ENCODE peak calls at places on chromosomes 1 and 21, in four cellular contexts. F is fibroblast of pulmonary artery, J is IMR-90, R is heart left ventricle. Q is an unnamed sample.

GRCh38 chr1:42888013-42888633 is 41.7 kb downstream of the ZNF691 start:
- DNase-seq in F (no peak), J (no peak), R (no peak), Q (no peak)

GRCh38 chr1:201084171-201084766 is 28.0 kb downstream of the CACNA1S start:
- DNase-seq in J (no peak), F (no peak), R (no peak), Q (no peak)

GRCh38 chr1:1183833-1184775 is 10.4 kb downstream of the TTLL10 start:
- DNase-seq in J (no peak), F (no peak), R (peak), Q (no peak)

GRCh38 chr1:248783367-248783766 is 27.8 kb upstream of the LYPD8 start:
- DNase-seq in F (no peak), R (no peak), J (no peak), Q (no peak)

GRCh38 chr1:6859415-6860343 is 74.4 kb downstream of the CAMTA1 start:
- DNase-seq in R (no peak), J (peak), F (peak), Q (peak)

GRCh38 chr1:13813398-13814012 is 113.5 kb downstream of the PRDM2 start:
- DNase-seq in J (no peak), F (peak), R (peak), Q (peak)

GRCh38 chr1:186531561-186532165 is 70.7 kb upstream of the PDC start:
- DNase-seq in R (no peak), J (peak), F (peak), Q (peak)

GRCh38 chr1:228786361-228787129 is 51.3 kb downstream of the RHOU start:
- DNase-seq in F (no peak), J (no peak), R (no peak), Q (no peak)

GRCh38 chr1:218499021-218499691 is 154.0 kb downstream of the TGFB2 start:
- DNase-seq in R (no peak), F (peak), J (peak), Q (peak)

GRCh38 chr21:42880352-42880751 is 1.0 kb upstream of the WDR4 start:
- DNase-seq in R (no peak), F (no peak), J (no peak), Q (no peak)

GRCh38 chr1:220950576-220950975 is 71.3 kb downstream of the HLX start:
- DNase-seq in R (no peak), J (no peak), F (peak), Q (no peak)

GRCh38 chr21:39189857-39190604 is 6.8 kb upstream of the PSMG1 start:
- DNase-seq in R (no peak), F (no peak), J (peak), Q (peak)

GRCh38 chr1:210949489-210949888 is 184.5 kb downstream of the KCNH1 start:
- DNase-seq in F (no peak), R (no peak), J (no peak), Q (no peak)

GRCh38 chr1:70204578-70204977 is 801 bp downstream of the LRRC40 start:
- DNase-seq in J (peak), R (no peak), F (no peak), Q (peak)

GRCh38 chr1:41173651-41174050 is 68.5 kb downstream of the SCMH1 start:
- DNase-seq in F (no peak), R (no peak), J (no peak), Q (no peak)

GRCh38 chr1:114729782-114730181 is 13.2 kb upstream of the NRAS start:
- DNase-seq in R (no peak), J (no peak), F (no peak), Q (no peak)

GRCh38 chr21:27571706-27572105 is 604.8 kb upstream of the ADAMTS5 start:
- DNase-seq in J (peak), R (no peak), F (peak), Q (no peak)

GRCh38 chr1:118989878-118990378 is 1.8 kb upstream of the TBX15 start:
- DNase-seq in F (peak), J (no peak), R (no peak), Q (no peak)

GRCh38 chr1:152003846-152004442 is 10.3 kb upstream of the S100A10 start:
- DNase-seq in R (no peak), J (no peak), F (no peak), Q (no peak)

GRCh38 chr1:94258873-94259331 is 21.5 kb upstream of the ARHGAP29 start:
- DNase-seq in F (peak), J (peak), R (no peak), Q (peak)

GRCh38 chr1:181630838-181631237 is 147.5 kb downstream of the CACNA1E start:
- DNase-seq in F (no peak), J (no peak), R (no peak), Q (no peak)

GRCh38 chr1:79323240-79324025 is 316.9 kb upstream of the ADGRL4 start:
- DNase-seq in R (no peak), F (peak), J (peak), Q (peak)

GRCh38 chr1:183580281-183580682 is 10.0 kb downstream of the NCF2 start:
- DNase-seq in R (no peak), F (peak), J (no peak), Q (peak)

GRCh38 chr21:17921579-17922530 is 102.7 kb upstream of the C21orf91 start:
- DNase-seq in F (peak), R (no peak), J (peak), Q (peak)

GRCh38 chr1:219085988-219086387 is 87.7 kb upstream of the LYPLAL1 start:
- DNase-seq in F (peak), J (peak), R (no peak), Q (peak)

DNA sequence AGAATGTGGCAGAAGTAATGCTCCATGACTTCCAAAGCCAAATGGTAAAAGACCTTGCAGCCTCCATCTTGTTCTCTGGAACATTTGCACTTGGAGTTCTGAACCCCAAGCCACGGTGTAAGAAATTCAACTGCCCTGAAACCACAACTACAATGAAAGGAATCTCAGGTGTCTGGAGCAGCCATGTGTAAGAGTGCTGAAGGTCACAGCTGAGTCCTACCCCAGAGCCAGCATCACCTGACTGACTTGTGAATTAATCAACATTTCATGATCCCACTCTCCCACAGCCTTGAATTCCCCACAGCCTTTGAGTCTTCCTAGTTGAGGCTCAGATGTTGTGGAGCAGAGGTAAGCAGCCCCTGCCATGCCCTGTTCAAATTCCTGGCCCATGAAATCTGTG is 192.8 kb upstream of the CAMK1G start:
- DNase-seq in J (no peak), R (no peak), F (no peak), Q (no peak)
- TF ChIP-seq CTCF in J (no peak), R (no peak), F (no peak), Q (no peak)

GRCh38 chr1:90561926-90562325 is 155.2 kb downstream of the BARHL2 start:
- DNase-seq in F (no peak), R (no peak), J (no peak), Q (no peak)
- TF ChIP-seq CTCF in F (no peak), R (no peak), J (no peak), Q (no peak)

GRCh38 chr1:112040891-112041740 is 51.6 kb upstream of the KCND3 start:
- DNase-seq in R (no peak), J (no peak), F (no peak), Q (no peak)

GRCh38 chr1:112046630-112047029 is 57.2 kb upstream of the KCND3 start:
- DNase-seq in F (no peak), R (no peak), J (no peak), Q (no peak)

DNA sequence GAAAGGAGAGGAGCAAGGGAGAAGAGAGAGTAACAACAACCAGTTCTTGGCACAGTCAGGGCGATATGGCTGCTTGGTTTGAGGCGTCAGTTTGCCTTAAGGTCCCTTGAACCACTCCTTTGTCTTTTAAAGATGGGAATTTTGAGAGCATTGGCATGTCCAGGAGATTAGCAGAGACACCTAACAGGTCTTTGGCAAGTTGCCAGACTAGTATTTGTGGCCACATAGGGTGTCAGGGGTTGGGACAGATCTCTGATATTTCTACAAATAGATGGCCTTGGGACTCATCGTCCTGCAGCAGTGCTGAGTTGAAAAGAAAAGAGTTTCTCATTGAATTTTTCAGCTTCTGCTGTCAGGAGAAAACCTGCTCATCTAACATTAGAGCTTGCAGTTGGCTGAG is 55.3 kb upstream of the KCND3 start:
- DNase-seq in F (no peak), J (no peak), R (no peak), Q (no peak)
- TF ChIP-seq CTCF in F (no peak), J (no peak), R (no peak), Q (no peak)

DNA sequence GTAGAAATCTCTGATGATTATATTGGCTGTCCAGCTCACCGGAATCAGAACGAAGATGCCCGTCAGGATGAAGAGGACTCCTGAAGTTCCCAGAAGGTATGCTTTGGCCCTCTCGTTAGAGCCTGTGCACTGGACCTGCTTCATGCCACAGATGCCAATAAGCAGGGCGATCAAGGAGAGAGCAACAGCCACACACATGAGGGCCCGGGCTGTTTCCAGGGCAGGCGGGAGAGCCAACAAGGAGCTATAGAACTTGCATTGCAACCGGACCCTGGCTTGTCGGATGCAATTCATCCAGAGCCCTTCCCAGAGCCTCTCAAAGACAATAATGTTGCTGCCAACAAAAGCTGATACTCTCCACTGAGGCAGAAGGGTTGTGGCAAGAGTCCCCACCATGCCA is 434 bp downstream of the CLDN17 start:
- DNase-seq in F (no peak), R (no peak), J (no peak), Q (no peak)
- TF ChIP-seq CTCF in F (no peak), R (no peak), J (no peak), Q (no peak)

GRCh38 chr1:68046885-68047658 is 3.4 kb downstream of the DIRAS3 start:
- DNase-seq in J (no peak), F (no peak), R (no peak), Q (no peak)

GRCh38 chr1:68043443-68044090 is 6.9 kb downstream of the DIRAS3 start:
- DNase-seq in F (no peak), R (no peak), J (no peak), Q (no peak)

GRCh38 chr1:68047659-68048026 is 2.8 kb downstream of the DIRAS3 start:
- DNase-seq in F (no peak), R (no peak), J (no peak), Q (no peak)

GRCh38 chr1:68045511-68046180 is 4.8 kb downstream of the DIRAS3 start:
- DNase-seq in F (no peak), R (no peak), J (no peak), Q (no peak)

DNA sequence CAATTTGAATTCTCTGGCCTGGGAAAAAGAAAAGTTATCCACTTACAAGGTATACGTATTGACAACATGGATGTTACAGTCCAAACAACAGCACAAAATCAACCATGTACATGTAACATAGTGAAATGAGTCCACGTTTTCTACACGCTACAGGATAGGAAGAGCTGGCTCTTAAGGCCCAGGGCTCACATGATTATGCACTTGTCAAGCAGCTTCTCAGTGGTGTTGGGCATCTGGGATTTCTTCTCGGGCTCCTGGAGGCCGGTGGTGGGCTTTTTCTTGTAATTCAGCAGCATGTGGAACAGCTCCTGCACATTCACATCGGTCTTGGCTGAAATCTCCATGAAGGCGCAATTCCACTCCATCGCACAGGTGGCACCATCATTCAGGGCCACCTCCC is 4.0 kb downstream of the DIRAS3 start:
- DNase-seq in F (no peak), R (no peak), J (no peak), Q (no peak)
- TF ChIP-seq CTCF in F (no peak), R (no peak), J (no peak), Q (no peak)

GRCh38 chr1:27607239-27607804 is 3.4 kb upstream of the AHDC1 start:
- DNase-seq in J (no peak), F (peak), R (no peak), Q (no peak)

GRCh38 chr1:27605300-27605766 is 1.4 kb upstream of the AHDC1 start:
- DNase-seq in F (no peak), R (peak), J (no peak), Q (no peak)

GRCh38 chr1:27605796-27606707 is 2.1 kb upstream of the AHDC1 start:
- DNase-seq in F (peak), J (peak), R (peak), Q (peak)

GRCh38 chr1:27604579-27605299 is 795 bp upstream of the AHDC1 start:
- DNase-seq in F (no peak), R (peak), J (no peak), Q (no peak)

DNA sequence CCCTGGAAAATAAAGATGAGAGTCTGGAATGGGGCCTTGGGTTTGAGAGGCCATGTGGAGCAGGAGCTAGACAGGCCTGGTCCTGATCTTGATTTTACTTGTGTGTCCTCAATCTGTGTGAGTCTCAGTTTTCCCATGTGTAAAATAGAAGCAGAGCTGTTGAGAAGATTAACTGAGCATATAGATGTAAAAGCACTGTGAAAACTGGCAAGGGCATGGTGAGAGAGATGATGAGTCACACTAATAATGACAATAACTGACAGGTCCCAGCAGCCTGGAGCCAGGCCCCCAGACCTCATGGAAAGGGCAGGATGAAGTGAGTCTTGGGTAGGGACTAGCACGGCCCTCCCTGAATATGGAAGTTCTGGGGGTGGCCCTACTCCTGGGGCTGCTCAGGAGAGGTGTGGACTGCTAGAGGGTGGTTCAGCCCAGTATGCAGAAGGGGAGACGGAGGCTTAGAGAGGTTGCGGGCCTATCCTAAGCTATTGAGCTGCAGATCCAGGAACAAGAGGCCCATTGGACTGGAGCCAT is 2.8 kb upstream of the AHDC1 start:
- DNase-seq in R (no peak), F (no peak), J (peak), Q (no peak)
- TF ChIP-seq CTCF in R (peak), F (no peak), J (no peak), Q (no peak)

DNA sequence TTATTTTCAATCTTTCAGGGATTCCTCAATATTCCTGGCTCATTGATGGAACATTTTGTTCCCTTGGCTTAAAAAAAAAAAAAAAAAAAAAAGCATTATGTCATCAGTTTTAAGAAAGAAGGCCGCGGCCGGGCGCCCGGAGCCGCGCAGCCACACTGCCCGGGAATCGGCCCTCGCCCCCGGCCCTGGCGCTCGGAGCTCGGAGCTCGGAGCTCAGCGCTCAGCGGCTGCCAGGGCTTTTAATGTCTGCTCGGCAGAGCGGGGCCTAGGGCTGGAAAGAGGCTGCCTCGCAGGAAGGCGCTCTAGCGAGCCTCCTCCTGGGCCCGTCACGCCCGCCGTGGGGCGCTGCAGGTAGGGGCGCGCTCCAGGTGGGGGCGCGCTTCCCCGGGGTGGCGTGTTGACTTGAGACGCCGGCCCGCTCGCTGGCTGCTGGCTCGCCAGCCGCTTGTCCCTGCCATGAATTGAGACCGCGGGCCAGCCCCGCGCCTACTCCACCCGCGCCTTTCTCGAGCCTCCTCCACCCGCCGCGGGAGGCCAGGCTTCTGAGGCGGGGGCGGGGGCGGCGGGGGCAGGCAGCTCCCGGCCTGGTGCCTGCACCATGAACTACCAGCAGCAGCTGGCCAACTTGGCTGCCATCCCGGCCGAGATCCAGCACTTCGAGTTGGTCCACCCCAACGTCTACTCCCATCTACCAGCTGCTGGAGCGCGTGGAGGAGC is 5.4 kb upstream of the TDRD5 start:
- DNase-seq in F (peak), R (peak), J (no peak), Q (peak)
- TF ChIP-seq CTCF in F (peak), R (peak), J (peak), Q (no peak)

GRCh38 chr1:101843160-101843559 is 153.6 kb downstream of the OLFM3 start:
- DNase-seq in F (no peak), J (no peak), R (no peak), Q (no peak)
- TF ChIP-seq CTCF in F (no peak), J (no peak), R (no peak), Q (no peak)

DNA sequence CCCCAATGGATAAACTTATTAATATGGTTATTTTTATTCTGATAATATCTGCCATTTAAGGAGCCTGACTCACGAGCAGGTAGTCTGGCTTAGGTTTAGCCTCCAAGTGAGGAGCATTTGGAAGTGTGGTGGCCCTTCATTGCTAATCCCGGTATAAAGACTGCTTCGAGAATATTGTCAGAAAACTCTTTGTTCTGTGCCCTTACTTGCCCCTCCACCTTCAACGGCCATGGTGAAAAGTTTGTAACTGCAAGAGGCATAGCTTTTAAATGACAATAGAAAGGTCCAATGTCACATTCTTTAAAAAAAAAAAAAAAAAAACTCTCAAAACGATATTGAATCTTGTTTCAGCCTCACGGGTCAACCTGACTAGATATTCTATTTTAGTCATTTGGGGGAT is 157.4 kb upstream of the PROX1 start:
- DNase-seq in F (no peak), J (no peak), R (no peak), Q (no peak)
- TF ChIP-seq CTCF in F (no peak), J (no peak), R (no peak), Q (no peak)

GRCh38 chr1:168343566-168343965 is 62.9 kb downstream of the TBX19 start:
- DNase-seq in J (no peak), R (no peak), F (no peak), Q (no peak)
- TF ChIP-seq CTCF in J (no peak), R (peak), F (peak), Q (peak)

Q was measured in fibroblast of the aortic adventitia.